ENCODE peak calls at places on chromosomes 4 and X, in seven cellular contexts. One of them, this sample, is unnamed.

GRCh38 chrX:17613979-17614572 is 123.2 kb upstream of the SCML1 start:
- DNase-seq in CD8-positive, alpha-beta T cell: no peak
- DNase-seq in IMR-90: peak; percentile 51
- DNase-seq in astrocyte of the spinal cord: peak; percentile 84
- DNase-seq in A549: peak; percentile 18
- DNase-seq in adipocyte: peak; percentile 63
- DNase-seq in colonic mucosa: no peak
- DNase-seq in this sample: no peak

GRCh38 chr4:99458911-99459447 is 23.8 kb upstream of the ADH7 start:
- DNase-seq in colonic mucosa: no peak
- DNase-seq in adipocyte: peak; percentile 30
- DNase-seq in IMR-90: peak; percentile 4
- DNase-seq in CD8-positive, alpha-beta T cell: no peak
- DNase-seq in astrocyte of the spinal cord: no peak
- DNase-seq in A549: no peak
- DNase-seq in this sample: no peak

GRCh38 chrX:110755061-110755460 is 40.6 kb downstream of the CHRDL1 start:
- DNase-seq in astrocyte of the spinal cord: peak; percentile 68
- DNase-seq in IMR-90: peak; percentile 40
- DNase-seq in A549: no peak
- DNase-seq in CD8-positive, alpha-beta T cell: no peak
- DNase-seq in colonic mucosa: no peak
- DNase-seq in adipocyte: no peak
- DNase-seq in this sample: no peak

GRCh38 chr4:185322805-185323204 is 72.9 kb downstream of the LRP2BP start:
- DNase-seq in adipocyte: peak; percentile 18
- DNase-seq in astrocyte of the spinal cord: no peak
- DNase-seq in CD8-positive, alpha-beta T cell: no peak
- DNase-seq in IMR-90: no peak
- DNase-seq in colonic mucosa: no peak
- DNase-seq in A549: no peak
- DNase-seq in this sample: no peak

GRCh38 chr4:126658391-126658790 is 974.4 kb upstream of the INTU start:
- DNase-seq in A549: no peak
- DNase-seq in IMR-90: no peak
- DNase-seq in CD8-positive, alpha-beta T cell: no peak
- DNase-seq in adipocyte: no peak
- DNase-seq in colonic mucosa: no peak
- DNase-seq in astrocyte of the spinal cord: no peak
- DNase-seq in this sample: no peak

GRCh38 chr4:189022441-189023035 is 883.3 kb downstream of the TRIML1 start:
- DNase-seq in IMR-90: peak; percentile 76
- DNase-seq in colonic mucosa: no peak
- DNase-seq in A549: no peak
- DNase-seq in astrocyte of the spinal cord: no peak
- DNase-seq in adipocyte: peak; percentile 36
- DNase-seq in CD8-positive, alpha-beta T cell: no peak
- DNase-seq in this sample: peak; percentile 18

GRCh38 chrX:119880552-119881437 is 9.2 kb downstream of the NDUFA1 start:
- DNase-seq in A549: peak; percentile 70
- DNase-seq in adipocyte: peak; percentile 66
- DNase-seq in colonic mucosa: peak; percentile 24
- DNase-seq in CD8-positive, alpha-beta T cell: peak; percentile 23
- DNase-seq in IMR-90: peak; percentile 63
- DNase-seq in astrocyte of the spinal cord: peak; percentile 51
- DNase-seq in this sample: peak; percentile 19

GRCh38 chr4:8506373-8507250 is 66.0 kb downstream of the TRMT44 start:
- DNase-seq in CD8-positive, alpha-beta T cell: no peak
- DNase-seq in adipocyte: peak; percentile 46
- DNase-seq in astrocyte of the spinal cord: peak; percentile 76
- DNase-seq in IMR-90: peak; percentile 74
- DNase-seq in A549: no peak
- DNase-seq in colonic mucosa: peak; percentile 21
- DNase-seq in this sample: peak; percentile 39

GRCh38 chrX:41734530-41734929 is 10.5 kb downstream of the GPR82 start:
- DNase-seq in A549: peak; percentile 30
- DNase-seq in CD8-positive, alpha-beta T cell: no peak
- DNase-seq in astrocyte of the spinal cord: no peak
- DNase-seq in colonic mucosa: no peak
- DNase-seq in IMR-90: peak; percentile 20
- DNase-seq in adipocyte: peak; percentile 44
- DNase-seq in this sample: no peak

GRCh38 chrX:150581093-150581775 is 12.8 kb downstream of the MTM1 start:
- DNase-seq in adipocyte: peak; percentile 63
- DNase-seq in CD8-positive, alpha-beta T cell: no peak
- DNase-seq in astrocyte of the spinal cord: peak; percentile 68
- DNase-seq in A549: peak; percentile 37
- DNase-seq in colonic mucosa: no peak
- DNase-seq in IMR-90: peak; percentile 83
- DNase-seq in this sample: peak; percentile 32

GRCh38 chr4:105474110-105474518 is 252 bp upstream of the PPA2 start:
- DNase-seq in IMR-90: peak; percentile 77
- DNase-seq in adipocyte: peak; percentile 95
- DNase-seq in A549: no peak
- DNase-seq in astrocyte of the spinal cord: peak; percentile 86
- DNase-seq in CD8-positive, alpha-beta T cell: peak; percentile 80
- DNase-seq in colonic mucosa: peak; percentile 90
- DNase-seq in this sample: no peak

GRCh38 chr4:153486281-153487151 is 20.4 kb downstream of the TMEM131L start:
- DNase-seq in A549: peak; percentile 52
- DNase-seq in colonic mucosa: no peak
- DNase-seq in astrocyte of the spinal cord: peak; percentile 82
- DNase-seq in CD8-positive, alpha-beta T cell: no peak
- DNase-seq in IMR-90: peak; percentile 91
- DNase-seq in adipocyte: peak; percentile 78
- DNase-seq in this sample: peak; percentile 56

GRCh38 chr4:123390846-123391456 is 5.6 kb upstream of the SPRY1 start:
- DNase-seq in A549: peak; percentile 5
- DNase-seq in astrocyte of the spinal cord: peak; percentile 42
- DNase-seq in adipocyte: peak; percentile 71
- DNase-seq in CD8-positive, alpha-beta T cell: no peak
- DNase-seq in colonic mucosa: no peak
- DNase-seq in IMR-90: peak; percentile 32
- DNase-seq in this sample: no peak

GRCh38 chr4:164440196-164440595 is 313.7 kb upstream of the SMIM31 start:
- DNase-seq in astrocyte of the spinal cord: peak; percentile 71
- DNase-seq in A549: no peak
- DNase-seq in colonic mucosa: no peak
- DNase-seq in CD8-positive, alpha-beta T cell: no peak
- DNase-seq in adipocyte: no peak
- DNase-seq in IMR-90: peak; percentile 21
- DNase-seq in this sample: peak; percentile 27

GRCh38 chrX:138858438-138858837 is 146.9 kb upstream of the FGF13 start:
- DNase-seq in adipocyte: no peak
- DNase-seq in CD8-positive, alpha-beta T cell: no peak
- DNase-seq in A549: no peak
- DNase-seq in astrocyte of the spinal cord: peak; percentile 64
- DNase-seq in colonic mucosa: no peak
- DNase-seq in IMR-90: peak; percentile 1
- DNase-seq in this sample: no peak

GRCh38 chr4:38449506-38450174 is 214.4 kb upstream of the KLF3 start:
- DNase-seq in astrocyte of the spinal cord: no peak
- DNase-seq in A549: no peak
- DNase-seq in colonic mucosa: peak; percentile 53
- DNase-seq in CD8-positive, alpha-beta T cell: no peak
- DNase-seq in IMR-90: peak; percentile 5
- DNase-seq in adipocyte: peak; percentile 59
- DNase-seq in this sample: no peak

GRCh38 chr4:144709159-144709558 is 63.2 kb downstream of the HHIP start:
- DNase-seq in A549: no peak
- DNase-seq in CD8-positive, alpha-beta T cell: no peak
- DNase-seq in astrocyte of the spinal cord: peak; percentile 94
- DNase-seq in adipocyte: no peak
- DNase-seq in colonic mucosa: no peak
- DNase-seq in IMR-90: peak; percentile 89
- DNase-seq in this sample: peak; percentile 71

GRCh38 chr4:139922625-139923024 is 231.4 kb downstream of the MAML3 start:
- DNase-seq in astrocyte of the spinal cord: peak; percentile 57
- DNase-seq in colonic mucosa: no peak
- DNase-seq in adipocyte: no peak
- DNase-seq in A549: no peak
- DNase-seq in CD8-positive, alpha-beta T cell: no peak
- DNase-seq in IMR-90: peak; percentile 50
- DNase-seq in this sample: no peak

GRCh38 chr4:146134761-146135160 is 40.8 kb upstream of the LSM6 start:
- DNase-seq in colonic mucosa: peak; percentile 76
- DNase-seq in A549: no peak
- DNase-seq in adipocyte: peak; percentile 44
- DNase-seq in CD8-positive, alpha-beta T cell: no peak
- DNase-seq in astrocyte of the spinal cord: peak; percentile 56
- DNase-seq in IMR-90: no peak
- DNase-seq in this sample: peak; percentile 39

GRCh38 chr4:113588895-113589668 is 172.5 kb downstream of the CAMK2D start:
- DNase-seq in astrocyte of the spinal cord: no peak
- DNase-seq in IMR-90: peak; percentile 24
- DNase-seq in A549: no peak
- DNase-seq in adipocyte: no peak
- DNase-seq in colonic mucosa: no peak
- DNase-seq in CD8-positive, alpha-beta T cell: no peak
- DNase-seq in this sample: no peak

GRCh38 chr4:177271091-177271490 is 38.6 kb upstream of the NEIL3 start:
- DNase-seq in CD8-positive, alpha-beta T cell: no peak
- DNase-seq in IMR-90: no peak
- DNase-seq in colonic mucosa: no peak
- DNase-seq in A549: no peak
- DNase-seq in adipocyte: peak; percentile 57
- DNase-seq in astrocyte of the spinal cord: no peak
- DNase-seq in this sample: no peak
- H3K4me3 ChIP-seq in CD8-positive, alpha-beta T cell: no peak overlapping the region
- H3K4me3 ChIP-seq in IMR-90: no peak overlapping the region
- H3K4me3 ChIP-seq in colonic mucosa: no peak overlapping the region
- H3K4me3 ChIP-seq in A549: no peak overlapping the region
- H3K4me3 ChIP-seq in adipocyte: no peak overlapping the region
- H3K4me3 ChIP-seq in astrocyte of the spinal cord: no peak overlapping the region
- H3K4me3 ChIP-seq in this sample: no peak overlapping the region

GRCh38 chr4:10688827-10689226 is 4.3 kb upstream of the CLNK start:
- DNase-seq in adipocyte: no peak
- DNase-seq in colonic mucosa: no peak
- DNase-seq in IMR-90: no peak
- DNase-seq in A549: no peak
- DNase-seq in CD8-positive, alpha-beta T cell: no peak
- DNase-seq in astrocyte of the spinal cord: no peak
- DNase-seq in this sample: no peak
- H3K4me3 ChIP-seq in adipocyte: no peak overlapping the region
- H3K4me3 ChIP-seq in colonic mucosa: no peak overlapping the region
- H3K4me3 ChIP-seq in IMR-90: no peak overlapping the region
- H3K4me3 ChIP-seq in A549: no peak overlapping the region
- H3K4me3 ChIP-seq in CD8-positive, alpha-beta T cell: no peak overlapping the region
- H3K4me3 ChIP-seq in astrocyte of the spinal cord: no peak overlapping the region
- H3K4me3 ChIP-seq in this sample: no peak overlapping the region

DNA sequence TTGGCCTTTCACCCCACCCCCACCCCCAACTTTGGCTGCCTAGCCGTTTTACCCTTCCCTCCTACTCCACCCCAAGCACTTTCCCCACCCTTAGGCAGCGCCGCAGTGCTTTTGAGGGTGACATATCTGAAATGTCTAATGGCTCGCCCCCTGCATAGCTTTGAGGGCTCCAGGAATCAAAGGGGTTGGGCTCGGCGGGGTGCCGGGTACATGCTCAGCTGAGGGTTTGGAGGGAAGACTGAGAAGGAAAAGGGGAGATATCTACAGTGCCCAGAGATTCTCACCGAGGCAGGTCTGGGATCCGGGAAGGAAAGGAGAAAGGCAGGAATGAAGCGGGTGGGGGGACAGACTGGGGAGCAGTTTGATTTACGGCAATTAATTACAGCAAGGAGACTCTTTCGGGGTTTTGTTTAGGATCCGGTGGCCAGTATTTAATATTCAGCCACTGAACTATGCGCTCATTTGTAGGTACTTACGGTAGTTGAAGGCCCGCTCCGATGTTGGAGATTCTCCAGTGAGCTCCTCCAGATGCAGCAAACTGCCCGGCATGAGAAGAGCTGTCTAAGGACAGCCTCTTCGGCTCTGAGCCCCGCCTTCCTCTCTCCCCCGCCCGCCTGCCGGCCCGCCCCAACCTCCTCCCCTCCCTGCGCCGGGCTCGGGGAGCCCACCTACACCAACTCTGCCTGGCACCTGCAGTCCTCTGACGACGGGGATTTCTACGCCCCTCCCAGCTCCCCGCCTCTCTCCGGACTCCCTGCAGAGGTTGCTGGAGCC is at the start of gene IGSF1:
- DNase-seq in colonic mucosa: no peak
- DNase-seq in astrocyte of the spinal cord: peak; percentile 38
- DNase-seq in A549: peak; percentile 34
- DNase-seq in IMR-90: no peak
- DNase-seq in adipocyte: no peak
- DNase-seq in CD8-positive, alpha-beta T cell: no peak
- DNase-seq in this sample: peak; percentile 1
- H3K4me3 ChIP-seq in colonic mucosa: no peak within 1 kb of the TSS
- H3K4me3 ChIP-seq in astrocyte of the spinal cord: peak within 1 kb of the TSS; percentile 22
- H3K4me3 ChIP-seq in A549: peak within 1 kb of the TSS; percentile 26
- H3K4me3 ChIP-seq in IMR-90: no peak within 1 kb of the TSS
- H3K4me3 ChIP-seq in adipocyte: peak within 1 kb of the TSS; percentile 62
- H3K4me3 ChIP-seq in CD8-positive, alpha-beta T cell: no peak within 1 kb of the TSS
- H3K4me3 ChIP-seq in this sample: no peak within 1 kb of the TSS

GRCh38 chrX:67544281-67544680 is 460 bp downstream of the AR start:
- DNase-seq in astrocyte of the spinal cord: peak; percentile 8
- DNase-seq in IMR-90: no peak
- DNase-seq in colonic mucosa: no peak
- DNase-seq in CD8-positive, alpha-beta T cell: no peak
- DNase-seq in adipocyte: peak; percentile 36
- DNase-seq in A549: peak; percentile 18
- DNase-seq in this sample: no peak
- H3K4me3 ChIP-seq in astrocyte of the spinal cord: peak overlapping the region; percentile 50
- H3K4me3 ChIP-seq in IMR-90: peak overlapping the region; percentile 50
- H3K4me3 ChIP-seq in colonic mucosa: peak overlapping the region; percentile 5
- H3K4me3 ChIP-seq in CD8-positive, alpha-beta T cell: no peak overlapping the region
- H3K4me3 ChIP-seq in adipocyte: peak overlapping the region; percentile 88
- H3K4me3 ChIP-seq in A549: peak overlapping the region; percentile 59
- H3K4me3 ChIP-seq in this sample: peak overlapping the region; percentile 59

DNA sequence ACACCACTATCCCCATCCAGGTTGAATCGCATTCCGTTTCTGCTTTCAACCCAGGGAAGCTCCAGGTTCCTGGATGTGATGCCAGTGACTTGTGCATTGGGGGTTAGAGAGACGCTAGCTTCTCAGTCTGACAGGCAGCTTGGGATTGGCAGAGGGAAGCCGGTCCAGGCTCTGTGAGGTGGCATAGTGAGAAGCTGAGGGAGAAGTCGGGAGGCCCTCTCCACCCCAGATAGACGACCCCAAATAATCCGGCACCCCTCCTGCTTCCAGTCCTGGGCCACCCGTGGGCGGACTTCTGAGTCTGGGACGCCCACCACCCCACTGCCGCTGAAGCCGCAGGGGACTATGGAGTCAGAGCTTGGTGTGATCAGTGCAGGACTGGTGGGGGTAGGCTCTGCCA is 7.4 kb downstream of the MAGEA4 start:
- DNase-seq in A549: no peak
- DNase-seq in astrocyte of the spinal cord: no peak
- DNase-seq in CD8-positive, alpha-beta T cell: no peak
- DNase-seq in colonic mucosa: no peak
- DNase-seq in IMR-90: no peak
- DNase-seq in adipocyte: no peak
- DNase-seq in this sample: no peak
- H3K4me3 ChIP-seq in A549: no peak overlapping the region
- H3K4me3 ChIP-seq in astrocyte of the spinal cord: no peak overlapping the region
- H3K4me3 ChIP-seq in CD8-positive, alpha-beta T cell: no peak overlapping the region
- H3K4me3 ChIP-seq in colonic mucosa: no peak overlapping the region
- H3K4me3 ChIP-seq in IMR-90: no peak overlapping the region
- H3K4me3 ChIP-seq in adipocyte: no peak overlapping the region
- H3K4me3 ChIP-seq in this sample: no peak overlapping the region